ENCODE peak calls at places on chromosomes 6 and 20, in eight cellular contexts. One of them, this sample, is unnamed.

GRCh38 chr6:89204096-89204495 is 13.1 kb downstream of the GABRR1 start:
- DNase-seq in Right ventricle myocardium superior: no peak
- DNase-seq in substantia nigra: no peak
- DNase-seq in epithelial cell of esophagus: no peak
- DNase-seq in fibroblast of lung: no peak
- DNase-seq in KG1: no peak
- DNase-seq in HL-60: no peak
- DNase-seq in iPS-NIHi11: no peak
- DNase-seq in this sample: no peak

GRCh38 chr6:100968934-100969333 is 87.8 kb upstream of the ASCC3 start:
- DNase-seq in Right ventricle myocardium superior: no peak
- DNase-seq in substantia nigra: no peak
- DNase-seq in epithelial cell of esophagus: no peak
- DNase-seq in fibroblast of lung: no peak
- DNase-seq in KG1: no peak
- DNase-seq in HL-60: no peak
- DNase-seq in iPS-NIHi11: no peak
- DNase-seq in this sample: no peak

GRCh38 chr20:44422083-44422482 is 53.6 kb upstream of the TTPAL start:
- DNase-seq in Right ventricle myocardium superior: no peak
- DNase-seq in substantia nigra: no peak
- DNase-seq in epithelial cell of esophagus: peak
- DNase-seq in fibroblast of lung: peak
- DNase-seq in KG1: no peak
- DNase-seq in HL-60: no peak
- DNase-seq in iPS-NIHi11: no peak
- DNase-seq in this sample: no peak

GRCh38 chr6:142258305-142258704 is 43.5 kb upstream of the ADGRG6 start:
- DNase-seq in Right ventricle myocardium superior: no peak
- DNase-seq in substantia nigra: no peak
- DNase-seq in epithelial cell of esophagus: no peak
- DNase-seq in fibroblast of lung: no peak
- DNase-seq in KG1: no peak
- DNase-seq in HL-60: no peak
- DNase-seq in iPS-NIHi11: no peak
- DNase-seq in this sample: no peak

GRCh38 chr6:26366504-26366903 is 1.5 kb downstream of the BTN3A2 start:
- DNase-seq in Right ventricle myocardium superior: no peak
- DNase-seq in substantia nigra: no peak
- DNase-seq in epithelial cell of esophagus: no peak
- DNase-seq in fibroblast of lung: no peak
- DNase-seq in KG1: no peak
- DNase-seq in HL-60: no peak
- DNase-seq in iPS-NIHi11: no peak
- DNase-seq in this sample: no peak

GRCh38 chr6:28944412-28945006 is 20.7 kb upstream of the TRIM27 start:
- DNase-seq in Right ventricle myocardium superior: no peak
- DNase-seq in substantia nigra: peak
- DNase-seq in epithelial cell of esophagus: peak
- DNase-seq in fibroblast of lung: peak
- DNase-seq in KG1: peak
- DNase-seq in HL-60: peak
- DNase-seq in iPS-NIHi11: peak
- DNase-seq in this sample: peak

GRCh38 chr6:114087496-114087895 is 116.5 kb upstream of the HDAC2 start:
- DNase-seq in Right ventricle myocardium superior: no peak
- DNase-seq in substantia nigra: no peak
- DNase-seq in epithelial cell of esophagus: peak
- DNase-seq in fibroblast of lung: peak
- DNase-seq in KG1: no peak
- DNase-seq in HL-60: no peak
- DNase-seq in iPS-NIHi11: no peak
- DNase-seq in this sample: no peak

GRCh38 chr20:6636209-6637159 is 131.0 kb upstream of the BMP2 start:
- DNase-seq in Right ventricle myocardium superior: no peak
- DNase-seq in substantia nigra: no peak
- DNase-seq in epithelial cell of esophagus: peak
- DNase-seq in fibroblast of lung: peak
- DNase-seq in KG1: peak
- DNase-seq in HL-60: no peak
- DNase-seq in iPS-NIHi11: peak
- DNase-seq in this sample: no peak

GRCh38 chr20:56158489-56158888 is 90.0 kb upstream of the MC3R start:
- DNase-seq in Right ventricle myocardium superior: no peak
- DNase-seq in substantia nigra: no peak
- DNase-seq in epithelial cell of esophagus: no peak
- DNase-seq in fibroblast of lung: no peak
- DNase-seq in KG1: no peak
- DNase-seq in HL-60: no peak
- DNase-seq in iPS-NIHi11: no peak
- DNase-seq in this sample: no peak

GRCh38 chr6:15751721-15752350 is 89.0 kb upstream of the DTNBP1 start:
- DNase-seq in Right ventricle myocardium superior: no peak
- DNase-seq in substantia nigra: no peak
- DNase-seq in epithelial cell of esophagus: no peak
- DNase-seq in fibroblast of lung: no peak
- DNase-seq in KG1: no peak
- DNase-seq in HL-60: no peak
- DNase-seq in iPS-NIHi11: no peak
- DNase-seq in this sample: no peak

GRCh38 chr20:25675161-25675560 is 21.5 kb downstream of the ZNF337 start:
- DNase-seq in Right ventricle myocardium superior: no peak
- DNase-seq in substantia nigra: no peak
- DNase-seq in epithelial cell of esophagus: no peak
- DNase-seq in fibroblast of lung: no peak
- DNase-seq in KG1: no peak
- DNase-seq in HL-60: no peak
- DNase-seq in iPS-NIHi11: no peak
- DNase-seq in this sample: no peak

GRCh38 chr6:118894425-118895240 is 681 bp downstream of the ASF1A start:
- DNase-seq in Right ventricle myocardium superior: peak
- DNase-seq in substantia nigra: peak
- DNase-seq in epithelial cell of esophagus: peak
- DNase-seq in fibroblast of lung: peak
- DNase-seq in KG1: peak
- DNase-seq in HL-60: peak
- DNase-seq in iPS-NIHi11: peak
- DNase-seq in this sample: peak

GRCh38 chr6:45661667-45662066 is 283.9 kb upstream of the SUPT3H start:
- DNase-seq in Right ventricle myocardium superior: no peak
- DNase-seq in substantia nigra: no peak
- DNase-seq in epithelial cell of esophagus: peak
- DNase-seq in fibroblast of lung: peak
- DNase-seq in KG1: no peak
- DNase-seq in HL-60: no peak
- DNase-seq in iPS-NIHi11: no peak
- DNase-seq in this sample: no peak

GRCh38 chr6:137095651-137096238 is 51.0 kb upstream of the IL20RA start:
- DNase-seq in Right ventricle myocardium superior: no peak
- DNase-seq in substantia nigra: no peak
- DNase-seq in epithelial cell of esophagus: no peak
- DNase-seq in fibroblast of lung: no peak
- DNase-seq in KG1: no peak
- DNase-seq in HL-60: peak
- DNase-seq in iPS-NIHi11: no peak
- DNase-seq in this sample: no peak